ENCODE peak calls at places on chromosomes 3 and 15, in four cellular contexts. W, R, Q and P are unnamed samples.

GRCh38 chr3:58630081-58630709 is 36.4 kb downstream of the FAM3D start:
- DNase-seq in R (peak), Q (peak), W (peak), P (peak)

GRCh38 chr3:159804726-159805410 is 183.8 kb upstream of the IL12A start:
- DNase-seq in Q (peak), R (peak), W (peak), P (peak)

GRCh38 chr15:39444729-39445470 is 136.0 kb upstream of the THBS1 start:
- DNase-seq in W (no peak), R (no peak), Q (no peak), P (no peak)

GRCh38 chr3:59128685-59129084 is 78.9 kb upstream of the CFAP20DC start:
- DNase-seq in Q (no peak), W (no peak), R (no peak), P (no peak)

GRCh38 chr15:76059320-76060097 is at the start of gene TMEM266:
- DNase-seq in R (peak), Q (no peak), W (peak), P (no peak)

GRCh38 chr3:33063651-33064051 is 33.3 kb downstream of the GLB1 start:
- DNase-seq in W (no peak), R (no peak), Q (no peak), P (no peak)

GRCh38 chr3:193830791-193831191 is 237.8 kb downstream of the OPA1 start:
- DNase-seq in Q (no peak), W (no peak), R (no peak), P (no peak)

GRCh38 chr3:171514466-171514865 is 54.3 kb upstream of the TNIK start:
- DNase-seq in R (no peak), W (no peak), Q (no peak), P (peak)

GRCh38 chr15:100020181-100020580 is 286.9 kb upstream of the LYSMD4 start:
- DNase-seq in Q (no peak), R (no peak), W (no peak), P (no peak)

GRCh38 chr3:161320837-161321236 is 50.5 kb downstream of the SPTSSB start:
- DNase-seq in R (no peak), W (no peak), Q (no peak), P (no peak)

GRCh38 chr3:194304186-194304917 is 46.8 kb downstream of the CPN2 start:
- DNase-seq in W (no peak), R (no peak), Q (no peak), P (no peak)

GRCh38 chr15:31442203-31443090 is 115.8 kb downstream of the KLF13 start:
- DNase-seq in R (peak), W (no peak), Q (no peak), P (no peak)

GRCh38 chr3:102060814-102061213 is 211.5 kb downstream of the NFKBIZ start:
- DNase-seq in W (no peak), R (no peak), Q (no peak), P (no peak)

GRCh38 chr3:156826144-156826895 is at the start of gene LEKR1:
- DNase-seq in Q (peak), W (peak), R (peak), P (peak)

GRCh38 chr3:185824051-185824466 is 783 bp downstream of the IGF2BP2 start:
- DNase-seq in R (peak), Q (no peak), W (peak), P (no peak)

GRCh38 chr3:159711560-159712333 is 276.9 kb upstream of the IL12A start:
- DNase-seq in R (no peak), W (no peak), Q (no peak), P (no peak)

GRCh38 chr3:77320514-77320913 is 280.6 kb downstream of the ROBO2 start:
- DNase-seq in R (no peak), Q (no peak), W (no peak), P (peak)

GRCh38 chr3:168511428-168512014 is 415.8 kb upstream of the GOLIM4 start:
- DNase-seq in Q (no peak), W (no peak), R (no peak), P (no peak)

GRCh38 chr15:100230784-100231183 is 111.0 kb downstream of the ADAMTS17 start:
- DNase-seq in W (no peak), Q (no peak), R (no peak), P (no peak)

GRCh38 chr3:127800508-127800907 is 21.8 kb downstream of the MGLL start:
- DNase-seq in W (no peak), Q (no peak), R (no peak), P (no peak)
- TF ChIP-seq POLR2A in W (no peak), Q (no peak), R (no peak), P (no peak)

DNA sequence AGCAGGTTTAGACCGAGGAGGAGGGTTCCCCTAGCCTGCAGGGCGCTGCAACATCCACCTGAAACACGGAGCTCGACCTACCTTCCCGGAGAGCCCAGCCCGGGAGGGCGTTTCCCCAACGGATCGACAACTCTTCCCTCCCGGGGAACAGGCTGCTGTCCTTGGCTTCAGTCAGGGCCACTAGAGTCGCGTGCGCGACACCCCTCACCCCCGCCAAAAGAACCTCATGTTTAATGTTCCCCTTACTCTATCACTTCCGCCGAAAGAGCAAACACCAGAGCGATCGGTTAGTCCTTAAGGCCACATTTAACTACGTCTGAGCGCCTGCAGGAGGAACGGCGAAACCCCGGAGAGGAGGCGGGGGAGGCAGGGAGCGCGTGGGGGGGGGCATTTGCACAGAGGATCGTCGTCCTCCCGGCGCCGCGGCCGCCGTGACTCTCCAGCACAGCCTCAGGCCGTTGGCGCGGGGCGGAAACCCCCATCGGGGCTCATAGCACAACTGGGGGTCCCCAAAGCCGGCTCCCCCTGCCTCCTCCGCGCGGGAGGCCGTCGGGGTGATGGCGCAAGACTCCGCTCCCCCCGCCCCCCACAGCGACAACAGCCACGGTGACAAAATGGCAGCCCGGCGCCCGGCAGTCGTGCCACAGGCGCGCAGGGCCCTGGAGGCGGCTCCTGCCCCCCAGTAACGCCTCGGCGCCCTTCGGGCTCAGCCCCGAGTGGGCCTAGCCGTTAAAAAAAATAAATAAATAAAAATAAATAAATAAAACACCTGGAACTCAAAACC is 3.2 kb downstream of the ANP32A start:
- DNase-seq in W (peak), R (peak), Q (peak), P (no peak)
- TF ChIP-seq POLR2A in W (no peak), R (no peak), Q (peak), P (no peak)

GRCh38 chr15:40763801-40764765 is at the start of gene GCHFR:
- DNase-seq in R (peak), Q (peak), W (peak), P (no peak)
- TF ChIP-seq POLR2A in R (no peak), Q (no peak), W (peak), P (peak)

GRCh38 chr3:23920151-23920655 is 3.3 kb downstream of the RPL15 start:
- DNase-seq in Q (no peak), R (no peak), W (no peak), P (no peak)
- TF ChIP-seq POLR2A in Q (no peak), R (no peak), W (no peak), P (no peak)

GRCh38 chr3:13420051-13420816 is at the start of gene NUP210:
- DNase-seq in R (peak), W (no peak), Q (no peak), P (no peak)
- TF ChIP-seq POLR2A in R (no peak), W (no peak), Q (no peak), P (peak)